ENCODE peak calls at places on chromosome 22, in four cellular contexts. L, C, I and J are unnamed samples. For H3K4me1, the result is how much of the 10 kb centered on the place peaks cover.

GRCh38 chr22:30857791-30858190 is 110.8 kb downstream of the MORC2 start:
- DNase-seq in C (no peak), I (no peak), L (no peak), J (no peak)

GRCh38 chr22:50675553-50676199 is 3.1 kb downstream of the SHANK3 start:
- DNase-seq in L (no peak), I (no peak), C (no peak), J (no peak)

GRCh38 chr22:50530280-50530856 is 556 bp upstream of the TYMP start:
- DNase-seq in I (peak), L (no peak), C (peak), J (no peak)

GRCh38 chr22:35496768-35497312 is 43.8 kb upstream of the RASD2 start:
- DNase-seq in I (no peak), C (no peak), L (no peak), J (no peak)

GRCh38 chr22:41485033-41485432 is 16.1 kb downstream of the ACO2 start:
- DNase-seq in I (no peak), C (no peak), L (no peak), J (no peak)

GRCh38 chr22:45316796-45317526 is 7.2 kb downstream of the FAM118A start:
- DNase-seq in I (no peak), L (no peak), C (no peak), J (no peak)

GRCh38 chr22:46036558-46037408 is 59.8 kb upstream of the WNT7B start:
- DNase-seq in C (no peak), L (peak), I (no peak), J (peak)

GRCh38 chr22:21687685-21688259 is 22.0 kb downstream of the PPIL2 start:
- DNase-seq in L (no peak), C (no peak), I (no peak), J (no peak)

GRCh38 chr22:31945478-31945815 is 1.1 kb downstream of the YWHAH start:
- DNase-seq in L (no peak), I (no peak), C (no peak), J (no peak)

GRCh38 chr22:50306753-50307749 is at the start of gene PLXNB2:
- DNase-seq in L (no peak), C (peak), I (peak), J (peak)

GRCh38 chr22:39808087-39808486 is 85.5 kb downstream of the ENTHD1 start:
- DNase-seq in L (peak), C (no peak), I (no peak), J (peak)

GRCh38 chr22:46287873-46288751 is 8.6 kb upstream of the GTSE1 start:
- DNase-seq in C (peak), L (peak), I (no peak), J (no peak)

GRCh38 chr22:31947296-31947695 is 3.0 kb downstream of the YWHAH start:
- DNase-seq in L (no peak), I (peak), C (no peak), J (no peak)

GRCh38 chr22:50524664-50525103 is 714 bp downstream of the SCO2 start:
- DNase-seq in I (no peak), L (no peak), C (no peak), J (no peak)

GRCh38 chr22:19789406-19789805 is 28.8 kb downstream of the TBX1 start:
- DNase-seq in C (peak), L (no peak), I (no peak), J (no peak)

GRCh38 chr22:19789828-19790227 is 29.2 kb downstream of the TBX1 start:
- DNase-seq in C (no peak), L (no peak), I (no peak), J (no peak)

GRCh38 chr22:19786959-19787848 is 26.6 kb downstream of the TBX1 start:
- DNase-seq in I (no peak), L (no peak), C (peak), J (no peak)

GRCh38 chr22:19787849-19788141 is 27.2 kb downstream of the TBX1 start:
- DNase-seq in I (no peak), L (no peak), C (peak), J (no peak)

GRCh38 chr22:19788661-19789225 is 28.2 kb downstream of the TBX1 start:
- DNase-seq in L (no peak), C (peak), I (no peak), J (no peak)
- H3K4me1 ChIP-seq in L (under half), C (under half), I (under half), J (under half)

DNA sequence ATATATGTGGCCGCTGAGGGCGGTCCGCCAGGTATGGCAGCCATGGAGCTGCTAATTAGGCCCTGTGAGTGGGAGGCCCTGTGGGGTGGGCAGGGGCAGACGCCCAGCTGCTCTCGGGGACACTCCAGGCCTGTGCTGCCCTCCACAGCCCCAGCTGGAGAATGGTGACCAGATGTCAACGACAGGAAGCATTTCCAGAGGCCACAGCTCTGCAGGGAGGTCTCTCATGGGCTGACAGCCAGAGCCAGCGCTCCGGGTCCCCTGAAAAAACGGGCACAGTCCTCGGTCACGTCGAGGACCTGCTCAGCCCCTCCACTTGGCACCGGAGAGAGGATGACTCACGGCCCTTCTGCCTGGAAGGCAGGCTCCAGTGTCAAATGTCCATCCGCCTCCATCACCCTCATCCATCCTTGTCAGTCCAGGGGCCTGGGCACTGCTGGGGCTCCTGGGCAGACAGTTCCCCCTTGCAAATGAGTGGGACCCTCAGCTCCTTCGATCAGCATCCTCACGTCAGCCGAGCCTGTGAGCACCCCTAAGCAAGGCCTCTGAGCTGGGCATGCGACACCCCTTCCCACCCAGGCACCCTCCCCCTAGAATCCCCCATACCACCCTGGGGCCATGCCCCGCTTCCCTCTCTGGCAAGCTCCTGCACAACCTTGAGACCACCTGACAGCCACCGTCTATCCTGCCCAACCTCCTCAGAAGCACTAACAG is 1.9 kb downstream of the BID start:
- DNase-seq in L (no peak), I (no peak), C (no peak), J (peak)
- H3K4me3 ChIP-seq in L (peak), I (peak), C (peak), J (peak)

DNA sequence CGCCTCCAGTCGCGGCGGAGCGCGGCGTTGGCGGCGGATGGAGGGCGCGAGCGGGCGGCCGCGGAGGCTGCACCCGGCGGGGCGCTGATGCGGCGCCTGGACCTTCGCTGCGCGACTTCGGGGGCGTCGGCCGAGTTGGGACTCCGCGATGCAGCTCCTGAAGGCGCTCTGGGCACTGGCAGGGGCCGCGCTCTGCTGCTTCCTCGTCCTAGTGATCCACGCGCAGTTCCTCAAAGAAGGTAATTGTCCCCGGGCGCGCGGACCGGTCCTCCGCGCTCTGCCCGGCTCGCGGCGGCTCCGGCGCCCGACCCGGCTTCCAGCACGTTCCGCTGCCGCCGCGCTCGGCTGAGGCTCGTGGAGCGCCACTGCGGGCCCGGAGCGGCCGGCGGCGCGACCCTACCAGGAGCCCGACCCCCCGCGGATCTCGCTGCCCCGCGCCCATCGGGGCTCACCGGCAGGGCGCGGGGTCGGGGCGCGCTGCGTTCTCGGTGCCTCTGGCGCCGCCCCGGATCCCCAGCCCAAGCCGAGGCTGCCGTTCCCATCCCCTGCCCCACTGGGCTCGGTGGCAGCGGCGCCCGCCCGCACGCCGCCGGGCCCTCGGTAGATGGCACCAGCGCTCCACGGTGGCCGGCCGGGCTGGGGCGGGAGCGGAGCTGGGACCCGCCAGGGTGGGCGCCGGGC is 1251.2 kb downstream of the BRD1 start:
- DNase-seq in L (no peak), C (peak), I (no peak), J (no peak)
- H3K27ac ChIP-seq in L (no peak), C (no peak), I (no peak), J (no peak)

GRCh38 chr22:29012923-29013322 is 48.7 kb downstream of the C22orf31 start:
- DNase-seq in L (no peak), I (no peak), C (no peak), J (no peak)
- H3K4me1 ChIP-seq in L (under half), I (under half), C (under half), J (under half)

GRCh38 chr22:28441720-28442263 is 237.8 kb downstream of the TTC28 start:
- DNase-seq in C (no peak), L (no peak), I (no peak), J (no peak)
- H3K4me3 ChIP-seq in C (peak), L (peak), I (peak), J (no peak)

DNA sequence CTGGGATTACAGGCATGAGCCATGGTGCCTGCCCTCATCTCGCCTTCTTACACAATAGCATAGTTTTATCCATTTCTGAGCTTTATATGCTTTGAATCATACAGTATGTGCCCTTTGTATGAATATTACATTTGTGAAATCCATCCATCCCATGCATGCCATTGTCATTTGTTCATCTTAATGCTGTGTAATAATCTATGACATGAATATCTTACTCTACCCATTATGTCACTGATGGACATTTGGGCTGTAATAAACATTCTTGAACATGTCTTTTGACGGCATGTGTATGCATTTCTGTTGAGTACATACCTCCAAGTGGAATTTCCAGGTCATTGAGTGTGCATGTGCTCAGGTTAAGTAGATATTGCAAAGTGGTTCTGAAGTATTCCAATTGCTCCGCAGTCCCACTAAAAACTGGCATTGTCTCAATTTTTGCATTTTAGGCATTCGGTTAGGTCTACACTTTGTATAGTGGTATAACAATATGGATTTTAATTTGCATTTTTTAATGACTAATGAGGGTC is 339.3 kb upstream of the SYN3 start:
- DNase-seq in L (no peak), I (no peak), C (no peak), J (no peak)
- H3K27ac ChIP-seq in L (no peak), I (no peak), C (no peak), J (no peak)

GRCh38 chr22:42994276-42994916 is 20.6 kb downstream of the PACSIN2 start:
- DNase-seq in I (no peak), C (no peak), L (no peak), J (no peak)
- H3K4me1 ChIP-seq in I (under half), C (half or more), L (under half), J (under half)

DNA sequence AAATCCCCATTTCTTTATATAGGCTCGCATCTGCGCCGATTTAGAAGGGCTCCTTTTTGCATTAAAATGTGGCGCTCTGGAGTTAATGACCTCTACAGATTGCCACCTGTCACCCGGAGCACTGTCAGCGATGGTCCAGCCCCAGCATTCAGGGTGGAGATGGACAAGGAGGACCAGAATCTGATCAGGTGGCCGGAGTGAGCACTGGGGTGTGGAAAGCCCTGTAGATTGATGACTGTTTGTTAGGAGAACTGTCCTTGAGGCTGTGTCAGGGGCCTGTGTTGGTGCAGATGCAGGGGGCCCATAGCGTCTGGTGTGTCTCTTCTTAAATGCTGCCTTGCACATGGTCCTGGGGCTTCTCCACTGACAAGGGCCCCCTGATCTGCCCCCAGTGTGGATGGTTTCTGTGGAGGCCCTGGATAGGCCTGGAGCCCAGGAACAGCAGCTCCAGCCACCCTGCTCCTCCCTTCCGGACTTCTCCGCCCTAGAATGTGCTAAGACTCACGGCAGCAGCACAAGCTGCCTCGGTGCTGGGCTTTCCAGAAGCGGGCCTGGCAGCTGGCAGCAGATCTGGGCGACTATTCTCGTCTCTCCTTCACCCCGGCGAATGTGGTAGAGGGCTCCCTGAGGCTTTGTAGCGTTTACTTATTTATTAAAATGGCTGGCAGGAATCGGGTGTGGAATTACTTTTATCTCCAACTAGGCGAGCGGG is 1333.3 kb downstream of the BRD1 start:
- DNase-seq in L (no peak), C (peak), I (no peak), J (no peak)
- H3K4me3 ChIP-seq in L (no peak), C (no peak), I (no peak), J (no peak)

DNA sequence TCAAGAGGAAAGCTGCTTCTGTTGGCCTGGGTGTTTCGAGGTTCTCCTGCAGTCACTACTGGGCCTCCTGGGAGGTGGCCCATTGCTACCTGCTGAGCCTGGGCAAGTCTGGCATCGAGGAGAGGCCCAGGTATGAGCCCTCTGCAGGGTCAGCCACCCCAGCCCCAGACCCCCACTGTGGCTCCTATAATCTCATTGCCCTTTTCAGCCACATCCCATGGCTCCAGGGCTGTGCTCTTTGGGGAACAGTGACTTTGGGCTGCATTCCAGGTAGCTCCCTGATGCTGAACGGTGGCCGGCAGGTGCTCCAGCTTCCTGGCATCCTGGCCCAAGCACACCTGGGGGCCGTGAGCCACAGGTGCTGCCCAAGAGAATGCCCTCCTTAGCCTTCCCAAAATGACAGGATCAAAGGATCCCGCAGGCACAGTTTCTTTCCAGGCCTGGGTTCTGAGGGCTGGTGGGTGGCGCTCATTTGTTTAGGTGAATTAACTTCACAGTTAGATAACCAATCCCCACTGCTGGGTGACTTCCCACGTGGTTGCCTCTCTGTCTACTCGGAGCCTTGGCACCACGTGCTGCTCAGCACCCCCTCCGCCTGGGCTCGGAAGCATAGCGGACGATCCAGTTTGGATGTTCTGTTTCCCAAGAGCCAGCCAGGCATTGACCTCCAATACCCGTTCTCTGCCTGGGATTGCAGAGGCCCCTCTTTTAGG is 97.4 kb downstream of the BCR start:
- DNase-seq in L (no peak), C (no peak), I (no peak), J (no peak)
- H3K27ac ChIP-seq in L (no peak), C (peak), I (no peak), J (no peak)

DNA sequence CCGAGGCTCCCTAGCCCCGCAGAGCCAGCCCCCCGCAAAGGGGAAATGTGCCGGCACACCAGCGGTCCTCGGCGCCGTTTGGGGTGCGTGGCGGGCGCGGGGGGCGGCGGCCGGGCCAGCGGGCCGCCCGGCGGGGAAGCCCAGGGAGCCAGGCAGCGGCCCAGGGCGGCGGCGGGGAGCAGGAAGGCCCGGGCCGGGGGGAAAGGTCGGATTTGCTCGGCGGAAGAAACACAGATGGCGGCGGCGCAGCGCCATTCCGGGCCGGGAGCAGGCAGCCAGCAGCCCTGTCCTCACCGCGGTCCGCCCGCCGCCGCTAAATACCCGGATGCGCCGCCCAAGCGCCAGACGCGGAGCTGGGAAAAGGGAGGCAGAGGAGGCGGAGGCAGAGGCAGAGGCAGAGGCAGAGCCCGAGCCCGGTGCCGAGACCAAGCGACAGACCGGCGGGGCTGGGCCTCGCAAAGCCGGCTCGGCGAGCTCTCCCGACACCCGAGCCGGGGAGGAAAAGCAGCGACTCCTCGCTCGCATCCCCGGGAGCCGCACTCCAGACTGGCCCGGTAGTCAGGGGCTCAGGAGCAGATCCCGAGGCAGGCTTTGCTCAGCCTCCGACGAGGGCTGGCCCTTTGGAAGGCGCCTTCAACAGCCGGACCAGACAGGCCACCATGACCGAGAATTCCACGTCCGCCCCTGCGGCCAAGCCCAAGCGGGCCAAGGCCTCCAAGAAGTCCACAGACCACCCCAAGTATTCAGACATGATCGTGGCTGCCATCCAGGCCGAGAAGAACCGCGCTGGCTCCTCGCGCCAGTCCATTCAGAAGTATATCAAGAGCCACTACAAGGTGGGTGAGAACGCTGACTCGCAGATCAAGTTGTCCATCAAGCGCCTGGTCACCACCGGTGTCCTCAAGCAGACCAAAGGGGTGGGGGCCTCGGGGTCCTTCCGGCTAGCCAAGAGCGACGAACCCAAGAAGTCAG is 2.6 kb upstream of the GCAT start:
- DNase-seq in C (peak), L (peak), I (peak), J (peak)
- H3K4me1 ChIP-seq in C (half or more), L (under half), I (under half), J (under half)